ENCODE peak calls at places on chromosomes 6 and 20, in seven cellular contexts. One of them, this sample, is unnamed.

GRCh38 chr20:5181492-5181891 is 54.7 kb downstream of the CDS2 start:
- DNase-seq in LoVo: no peak
- DNase-seq in Ammon's horn: no peak
- DNase-seq in kidney epithelial cell: no peak
- DNase-seq in astrocyte of the spinal cord: no peak
- DNase-seq in heart right ventricle: no peak
- DNase-seq in B cell: no peak
- DNase-seq in this sample: no peak

GRCh38 chr6:81098109-81098814 is 654.2 kb downstream of the TENT5A start:
- DNase-seq in LoVo: no peak
- DNase-seq in Ammon's horn: no peak
- DNase-seq in kidney epithelial cell: no peak
- DNase-seq in astrocyte of the spinal cord: no peak
- DNase-seq in heart right ventricle: no peak
- DNase-seq in B cell: no peak
- DNase-seq in this sample: no peak

GRCh38 chr6:1604991-1605821 is 4.5 kb upstream of the FOXC1 start:
- DNase-seq in LoVo: no peak
- DNase-seq in Ammon's horn: no peak
- DNase-seq in kidney epithelial cell: no peak
- DNase-seq in astrocyte of the spinal cord: peak
- DNase-seq in heart right ventricle: peak
- DNase-seq in B cell: peak
- DNase-seq in this sample: no peak

GRCh38 chr6:35804996-35805736 is at the start of gene LHFPL5:
- DNase-seq in LoVo: peak
- DNase-seq in Ammon's horn: no peak
- DNase-seq in kidney epithelial cell: no peak
- DNase-seq in astrocyte of the spinal cord: peak
- DNase-seq in heart right ventricle: peak
- DNase-seq in B cell: peak
- DNase-seq in this sample: no peak

GRCh38 chr6:834879-835278 is 141.9 kb upstream of the EXOC2 start:
- DNase-seq in LoVo: no peak
- DNase-seq in Ammon's horn: no peak
- DNase-seq in kidney epithelial cell: no peak
- DNase-seq in astrocyte of the spinal cord: peak
- DNase-seq in heart right ventricle: no peak
- DNase-seq in B cell: no peak
- DNase-seq in this sample: no peak

GRCh38 chr6:145745861-145746260 is 10.5 kb upstream of the EPM2A start:
- DNase-seq in LoVo: no peak
- DNase-seq in Ammon's horn: no peak
- DNase-seq in kidney epithelial cell: no peak
- DNase-seq in astrocyte of the spinal cord: no peak
- DNase-seq in heart right ventricle: no peak
- DNase-seq in B cell: no peak
- DNase-seq in this sample: no peak

GRCh38 chr6:120005292-120005976 is 655.9 kb upstream of the MAN1A1 start:
- DNase-seq in LoVo: peak
- DNase-seq in Ammon's horn: no peak
- DNase-seq in kidney epithelial cell: no peak
- DNase-seq in astrocyte of the spinal cord: no peak
- DNase-seq in heart right ventricle: no peak
- DNase-seq in B cell: no peak
- DNase-seq in this sample: no peak

GRCh38 chr20:50794846-50795634 is at the start of gene BCAS4:
- DNase-seq in LoVo: peak
- DNase-seq in Ammon's horn: peak
- DNase-seq in kidney epithelial cell: peak
- DNase-seq in astrocyte of the spinal cord: peak
- DNase-seq in heart right ventricle: peak
- DNase-seq in B cell: peak
- DNase-seq in this sample: peak

GRCh38 chr6:41097467-41098090 is 24.8 kb downstream of the NFYA start:
- DNase-seq in LoVo: peak
- DNase-seq in Ammon's horn: no peak
- DNase-seq in kidney epithelial cell: no peak
- DNase-seq in astrocyte of the spinal cord: peak
- DNase-seq in heart right ventricle: no peak
- DNase-seq in B cell: no peak
- DNase-seq in this sample: no peak

GRCh38 chr6:146598785-146599405 is at the start of gene ADGB:
- DNase-seq in LoVo: peak
- DNase-seq in Ammon's horn: peak
- DNase-seq in kidney epithelial cell: no peak
- DNase-seq in astrocyte of the spinal cord: peak
- DNase-seq in heart right ventricle: peak
- DNase-seq in B cell: no peak
- DNase-seq in this sample: no peak

GRCh38 chr6:8014947-8015346 is 49.2 kb downstream of the BLOC1S5 start:
- DNase-seq in LoVo: no peak
- DNase-seq in Ammon's horn: no peak
- DNase-seq in kidney epithelial cell: no peak
- DNase-seq in astrocyte of the spinal cord: no peak
- DNase-seq in heart right ventricle: no peak
- DNase-seq in B cell: no peak
- DNase-seq in this sample: no peak

GRCh38 chr20:17227199-17227535 is 327 bp downstream of the PCSK2 start:
- DNase-seq in LoVo: no peak
- DNase-seq in Ammon's horn: peak
- DNase-seq in kidney epithelial cell: no peak
- DNase-seq in astrocyte of the spinal cord: no peak
- DNase-seq in heart right ventricle: no peak
- DNase-seq in B cell: no peak
- DNase-seq in this sample: no peak

GRCh38 chr6:26383624-26384417 is 913 bp downstream of the BTN2A2 start:
- DNase-seq in LoVo: peak
- DNase-seq in Ammon's horn: peak
- DNase-seq in kidney epithelial cell: no peak
- DNase-seq in astrocyte of the spinal cord: peak
- DNase-seq in heart right ventricle: no peak
- DNase-seq in B cell: peak
- DNase-seq in this sample: no peak

GRCh38 chr6:113786168-113786567 is 71.0 kb upstream of the MARCKS start:
- DNase-seq in LoVo: peak
- DNase-seq in Ammon's horn: no peak
- DNase-seq in kidney epithelial cell: no peak
- DNase-seq in astrocyte of the spinal cord: no peak
- DNase-seq in heart right ventricle: no peak
- DNase-seq in B cell: no peak
- DNase-seq in this sample: no peak

GRCh38 chr20:36574278-36575065 is 1.1 kb downstream of the TGIF2 start:
- DNase-seq in LoVo: peak
- DNase-seq in Ammon's horn: no peak
- DNase-seq in kidney epithelial cell: no peak
- DNase-seq in astrocyte of the spinal cord: no peak
- DNase-seq in heart right ventricle: peak
- DNase-seq in B cell: peak
- DNase-seq in this sample: no peak

GRCh38 chr20:57615472-57615855 is 4.8 kb downstream of the ZBP1 start:
- DNase-seq in LoVo: no peak
- DNase-seq in Ammon's horn: no peak
- DNase-seq in kidney epithelial cell: no peak
- DNase-seq in astrocyte of the spinal cord: no peak
- DNase-seq in heart right ventricle: no peak
- DNase-seq in B cell: no peak
- DNase-seq in this sample: no peak

GRCh38 chr20:45448250-45448649 is 21.3 kb upstream of the WFDC2 start:
- DNase-seq in LoVo: no peak
- DNase-seq in Ammon's horn: no peak
- DNase-seq in kidney epithelial cell: no peak
- DNase-seq in astrocyte of the spinal cord: no peak
- DNase-seq in heart right ventricle: no peak
- DNase-seq in B cell: no peak
- DNase-seq in this sample: no peak

GRCh38 chr20:45782890-45783289 is 8.8 kb downstream of the WFDC3 start:
- DNase-seq in LoVo: no peak
- DNase-seq in Ammon's horn: no peak
- DNase-seq in kidney epithelial cell: no peak
- DNase-seq in astrocyte of the spinal cord: no peak
- DNase-seq in heart right ventricle: no peak
- DNase-seq in B cell: no peak
- DNase-seq in this sample: no peak

GRCh38 chr20:22533823-22534751 is 50.3 kb downstream of the FOXA2 start:
- DNase-seq in LoVo: no peak
- DNase-seq in Ammon's horn: no peak
- DNase-seq in kidney epithelial cell: no peak
- DNase-seq in astrocyte of the spinal cord: no peak
- DNase-seq in heart right ventricle: no peak
- DNase-seq in B cell: no peak
- DNase-seq in this sample: no peak

GRCh38 chr6:124478906-124479305 is 483.3 kb upstream of the RNF217 start:
- DNase-seq in LoVo: no peak
- DNase-seq in Ammon's horn: no peak
- DNase-seq in kidney epithelial cell: no peak
- DNase-seq in astrocyte of the spinal cord: no peak
- DNase-seq in heart right ventricle: no peak
- DNase-seq in B cell: no peak
- DNase-seq in this sample: no peak

GRCh38 chr20:44684047-44684965 is 30.9 kb upstream of the CCN5 start:
- DNase-seq in LoVo: no peak
- DNase-seq in Ammon's horn: no peak
- DNase-seq in kidney epithelial cell: no peak
- DNase-seq in astrocyte of the spinal cord: no peak
- DNase-seq in heart right ventricle: no peak
- DNase-seq in B cell: no peak
- DNase-seq in this sample: no peak

GRCh38 chr20:40703981-40704530 is 15.0 kb upstream of the MAFB start:
- DNase-seq in LoVo: no peak
- DNase-seq in Ammon's horn: no peak
- DNase-seq in kidney epithelial cell: no peak
- DNase-seq in astrocyte of the spinal cord: no peak
- DNase-seq in heart right ventricle: no peak
- DNase-seq in B cell: no peak
- DNase-seq in this sample: no peak

GRCh38 chr6:147231589-147231988 is 27.4 kb downstream of the STXBP5 start:
- DNase-seq in LoVo: no peak
- DNase-seq in Ammon's horn: no peak
- DNase-seq in kidney epithelial cell: no peak
- DNase-seq in astrocyte of the spinal cord: no peak
- DNase-seq in heart right ventricle: no peak
- DNase-seq in B cell: no peak
- DNase-seq in this sample: no peak

This sample was measured in skeletal muscle cell.